ENCODE peak calls at places on chromosomes 3 and 15, in four cellular contexts. U, L, A and X are unnamed samples.

GRCh38 chr15:40506964-40507571 is 36.3 kb downstream of the CHST14 start:
- DNase-seq in L (peak; percentile 69), A (peak; percentile 90), U (peak; percentile 76), X (peak; percentile 89)

GRCh38 chr15:48794697-48795134 is 16.2 kb downstream of the CEP152 start:
- DNase-seq in U (no peak), L (no peak), A (no peak), X (no peak)

GRCh38 chr3:61451841-61452240 is 109.5 kb upstream of the PTPRG start:
- DNase-seq in L (no peak), A (no peak), U (no peak), X (no peak)

GRCh38 chr3:140472621-140473020 is 205.2 kb upstream of the TRIM42 start:
- DNase-seq in L (no peak), A (no peak), U (no peak), X (no peak)

GRCh38 chr3:37214076-37214475 is 39.7 kb upstream of the LRRFIP2 start:
- DNase-seq in L (no peak), A (no peak), U (no peak), X (no peak)

GRCh38 chr15:55741592-55742497 is 1.1 kb downstream of the PRTG start:
- DNase-seq in A (peak; percentile 23), L (peak; percentile 10), U (no peak), X (no peak)

GRCh38 chr15:30990036-30990435 is 1.4 kb downstream of the MTMR10 start:
- DNase-seq in A (no peak), U (no peak), L (peak; percentile 36), X (no peak)

GRCh38 chr3:173065543-173065970 is 75.5 kb downstream of the SPATA16 start:
- DNase-seq in A (no peak), U (no peak), L (no peak), X (no peak)

GRCh38 chr3:61783993-61784718 is 222.8 kb downstream of the PTPRG start:
- DNase-seq in U (no peak), A (no peak), L (no peak), X (no peak)

GRCh38 chr3:159886050-159886449 is 102.6 kb upstream of the IL12A start:
- DNase-seq in U (no peak), L (no peak), A (no peak), X (no peak)

GRCh38 chr15:71079208-71080044 is 35.8 kb upstream of the THSD4 start:
- DNase-seq in U (peak; percentile 52), A (no peak), L (no peak), X (no peak)

GRCh38 chr15:40054746-40055575 is 16.0 kb upstream of the SRP14 start:
- DNase-seq in A (no peak), L (no peak), U (peak; percentile 72), X (peak; percentile 61)

GRCh38 chr3:44412365-44412764 is 65.1 kb downstream of the ZNF445 start:
- DNase-seq in A (no peak), U (no peak), L (no peak), X (no peak)

GRCh38 chr3:11379238-11379823 is 107.1 kb downstream of the ATG7 start:
- DNase-seq in A (no peak), U (no peak), L (peak; percentile 24), X (no peak)

GRCh38 chr3:61530355-61530754 is 31.0 kb upstream of the PTPRG start:
- DNase-seq in A (no peak), L (peak; percentile 59), U (no peak), X (no peak)

GRCh38 chr3:16692486-16693378 is 87.5 kb upstream of the DAZL start:
- DNase-seq in U (no peak), A (no peak), L (no peak), X (no peak)

GRCh38 chr3:146115619-146116018 is 45.4 kb downstream of the PLOD2 start:
- DNase-seq in U (no peak), L (peak; percentile 90), A (no peak), X (no peak)

GRCh38 chr15:33031324-33031736 is 163.2 kb downstream of the FMN1 start:
- DNase-seq in U (no peak), L (no peak), A (no peak), X (no peak)

GRCh38 chr15:58566029-58566428 is 134.2 kb downstream of the LIPC start:
- DNase-seq in L (no peak), U (no peak), A (no peak), X (no peak)

GRCh38 chr3:143565943-143566342 is 282.3 kb downstream of the SLC9A9 start:
- DNase-seq in L (no peak), U (no peak), A (no peak), X (no peak)

GRCh38 chr3:11642455-11643162 is 1.1 kb downstream of the VGLL4 start:
- DNase-seq in A (peak; percentile 84), U (peak; percentile 71), L (peak; percentile 70), X (peak; percentile 90)

GRCh38 chr3:23489338-23490158 is 286.4 kb downstream of the UBE2E2 start:
- DNase-seq in A (no peak), L (no peak), U (no peak), X (no peak)

GRCh38 chr3:185657691-185658503 is 71.8 kb downstream of the SENP2 start:
- DNase-seq in U (no peak), A (no peak), L (no peak), X (peak; percentile 60)

GRCh38 chr3:32684800-32685603 is at the start of gene CNOT10:
- DNase-seq in U (peak; percentile 97), A (peak; percentile 90), L (peak; percentile 93), X (peak; percentile 96)
- TF ChIP-seq EP300 in U (no peak), A (no peak), L (no peak), X (no peak)

GRCh38 chr3:107927361-107928083 is 163.3 kb downstream of the CD47 start:
- DNase-seq in U (peak; percentile 71), A (peak; percentile 67), L (peak; percentile 66), X (peak; percentile 75)
- TF ChIP-seq EP300 in U (no peak), A (no peak), L (peak; percentile 7), X (no peak)

DNA sequence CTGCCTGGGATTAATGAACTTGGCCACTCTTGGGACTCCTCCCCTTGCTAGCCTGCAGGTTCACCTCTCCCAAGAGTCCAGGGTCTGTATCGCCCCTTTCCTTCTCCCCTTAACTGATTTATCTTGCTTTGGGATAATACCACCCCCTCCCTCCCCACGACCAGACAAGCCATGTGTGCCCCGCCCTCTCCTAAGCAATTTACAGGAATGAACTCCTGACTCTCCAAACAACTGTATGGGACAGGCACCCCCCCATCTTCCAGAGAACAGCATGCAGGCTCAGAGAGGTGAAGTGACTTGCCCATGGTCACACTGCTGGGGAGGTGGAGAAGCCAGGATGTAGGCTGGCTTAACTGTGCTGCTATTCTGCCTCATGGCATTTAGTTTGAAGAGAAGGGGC is 46.8 kb downstream of the RGMA start:
- DNase-seq in U (no peak), A (no peak), L (no peak), X (peak; percentile 46)
- TF ChIP-seq EP300 in U (no peak), A (no peak), L (no peak), X (no peak)

DNA sequence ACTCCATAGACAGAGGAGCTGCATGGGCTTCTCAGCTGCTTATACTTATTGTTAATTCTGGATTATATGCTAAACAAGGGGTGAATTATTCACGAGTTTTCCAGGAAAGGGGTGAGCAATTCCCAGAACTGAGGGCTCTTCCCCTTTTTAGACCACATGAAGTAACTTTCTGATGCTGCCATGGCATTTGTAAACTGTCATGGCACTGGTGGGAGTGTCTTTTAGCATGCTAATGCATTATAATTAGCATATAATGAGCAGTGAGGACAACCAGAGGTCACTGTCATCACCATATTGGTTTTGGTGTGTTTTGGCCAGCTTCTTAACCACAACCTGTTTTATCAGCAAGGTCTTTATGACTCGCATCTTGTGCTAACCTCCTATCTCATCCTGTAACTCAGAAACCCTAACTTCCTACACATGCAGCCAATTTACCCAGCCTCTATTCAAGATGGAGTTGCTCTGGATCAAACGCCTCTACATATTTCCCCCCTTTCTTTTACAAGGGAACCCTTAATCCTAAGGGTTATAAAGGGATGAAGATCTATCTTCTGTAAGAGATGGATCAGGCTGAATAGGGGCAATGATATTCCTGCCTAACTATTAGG is 12.1 kb upstream of the DMXL2 start:
- DNase-seq in A (no peak), U (no peak), L (no peak), X (no peak)
- TF ChIP-seq EP300 in A (no peak), U (no peak), L (no peak), X (no peak)

GRCh38 chr3:35932995-35933394 is 293.7 kb downstream of the ARPP21 start:
- DNase-seq in A (no peak), L (peak; percentile 46), U (no peak), X (no peak)
- TF ChIP-seq EP300 in A (no peak), L (no peak), U (no peak), X (no peak)

DNA sequence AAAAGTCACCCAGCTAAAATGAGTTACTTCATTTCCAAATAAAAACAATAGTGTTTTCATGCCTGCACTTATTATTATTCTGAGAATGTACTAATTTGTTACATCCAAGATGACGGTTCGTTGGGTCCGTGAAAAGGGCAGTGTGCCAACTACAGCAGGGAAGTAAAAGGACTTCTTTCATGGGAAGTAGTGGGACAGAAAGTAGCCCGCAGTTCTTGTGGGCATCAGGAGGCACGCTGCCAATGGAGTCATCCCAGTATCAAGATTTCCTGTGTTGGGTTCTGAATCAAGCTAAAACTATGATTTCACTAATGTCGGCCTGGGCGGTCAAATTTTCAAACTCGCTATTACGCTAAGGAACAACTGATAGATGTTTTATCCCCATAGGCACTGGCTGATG is 254.5 kb upstream of the SOX2 start:
- DNase-seq in L (no peak), U (no peak), A (no peak), X (peak; percentile 66)
- TF ChIP-seq EP300 in L (no peak), U (no peak), A (no peak), X (no peak)